ENCODE peak calls at places on chromosomes 7 and 10, in five cellular contexts. N is hepatocyte, U is body of pancreas, Y is HCT116, T is mucosa of descending colon. D is an unnamed sample.

GRCh38 chr7:134547738-134548054 is 1.2 kb upstream of the AKR1B15 start:
- DNase-seq in N (peak; percentile 85), U (peak; percentile 71), Y (no peak), T (peak; percentile 73), D (peak; percentile 30)

GRCh38 chr10:14574291-14574690 is 200.4 kb downstream of the FAM107B start:
- DNase-seq in N (no peak), U (no peak), Y (no peak), T (no peak), D (no peak)

GRCh38 chr7:89839329-89839728 is 314.9 kb upstream of the STEAP1 start:
- DNase-seq in N (no peak), U (no peak), Y (no peak), T (no peak), D (no peak)

GRCh38 chr10:116742367-116743265 is at the start of gene HSPA12A:
- DNase-seq in N (peak; percentile 92), U (peak; percentile 81), Y (peak; percentile 50), T (peak; percentile 90), D (no peak)

GRCh38 chr7:115864082-115864481 is 166.5 kb downstream of the TFEC start:
- DNase-seq in N (no peak), U (no peak), Y (no peak), T (no peak), D (no peak)

GRCh38 chr7:28725911-28726310 is 232.2 kb downstream of the TRIL start:
- DNase-seq in N (no peak), U (no peak), Y (no peak), T (no peak), D (no peak)

GRCh38 chr7:70028620-70029019 is 430.3 kb downstream of the AUTS2 start:
- DNase-seq in N (no peak), U (no peak), Y (no peak), T (no peak), D (no peak)

GRCh38 chr10:73110345-73110849 is at the start of gene NUDT13:
- DNase-seq in N (peak; percentile 83), U (peak; percentile 72), Y (peak; percentile 42), T (peak; percentile 51), D (no peak)

GRCh38 chr7:102165136-102165535 is 121.5 kb upstream of the SH2B2 start:
- DNase-seq in N (no peak), U (no peak), Y (no peak), T (no peak), D (no peak)

GRCh38 chr10:120580651-120581259 is 123.7 kb downstream of the PLPP4 start:
- DNase-seq in N (peak; percentile 78), U (no peak), Y (no peak), T (no peak), D (no peak)

GRCh38 chr10:100362570-100363496 is 15.8 kb downstream of the SCD start:
- DNase-seq in N (no peak), U (no peak), Y (no peak), T (no peak), D (no peak)

GRCh38 chr10:104297697-104298660 is 29.0 kb downstream of the GSTO2 start:
- DNase-seq in N (no peak), U (no peak), Y (no peak), T (no peak), D (no peak)

GRCh38 chr10:111999205-111999914 is 184.2 kb downstream of the GPAM start:
- DNase-seq in N (no peak), U (no peak), Y (no peak), T (no peak), D (no peak)

GRCh38 chr7:23334482-23335056 is 35.4 kb downstream of the MALSU1 start:
- DNase-seq in N (peak; percentile 72), U (peak; percentile 56), Y (peak; percentile 91), T (no peak), D (peak; percentile 39)

GRCh38 chr7:91941450-91941849 is 788 bp downstream of the AKAP9 start:
- DNase-seq in N (peak; percentile 37), U (peak; percentile 56), Y (no peak), T (peak; percentile 46), D (no peak)

GRCh38 chr7:1339611-1340010 is 106.9 kb downstream of the UNCX start:
- DNase-seq in N (no peak), U (no peak), Y (no peak), T (no peak), D (no peak)

DNA sequence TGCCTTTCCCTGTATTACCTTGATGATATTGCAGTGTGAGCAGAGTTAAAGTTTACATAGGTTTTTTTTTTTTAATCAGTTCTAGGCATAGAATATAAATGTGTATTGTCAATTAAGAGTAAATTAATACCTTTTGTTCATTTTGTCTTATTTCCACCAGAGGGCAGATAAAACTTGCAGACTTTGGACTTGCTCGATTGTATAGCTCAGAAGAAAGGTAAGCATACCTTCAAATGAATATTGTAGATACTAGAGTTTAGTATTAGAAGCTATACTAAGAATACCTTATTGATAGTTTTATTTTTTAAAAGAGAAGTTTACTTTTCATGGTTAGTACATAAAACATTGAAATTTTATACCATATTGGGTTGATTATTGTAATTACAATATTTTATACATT is 86.8 kb downstream of the MPLKIP start:
- DNase-seq in N (no peak), U (no peak), Y (no peak), T (no peak), D (no peak)
- TF ChIP-seq CTCF in N (peak; percentile 34), U (peak; percentile 34), Y (peak; percentile 22), T (no peak), D (no peak)

GRCh38 chr7:143351060-143351459 is 11.5 kb downstream of the FAM131B start:
- DNase-seq in N (no peak), U (no peak), Y (no peak), T (no peak), D (no peak)
- TF ChIP-seq CTCF in N (no peak), U (no peak), Y (no peak), T (no peak), D (no peak)

GRCh38 chr10:235921-236320 is 100.7 kb downstream of the ZMYND11 start:
- DNase-seq in N (no peak), U (no peak), Y (no peak), T (no peak), D (no peak)

GRCh38 chr10:241451-241850 is 106.2 kb downstream of the ZMYND11 start:
- DNase-seq in N (no peak), U (no peak), Y (no peak), T (no peak), D (no peak)

GRCh38 chr10:244227-244626 is 109.0 kb downstream of the ZMYND11 start:
- DNase-seq in N (no peak), U (no peak), Y (no peak), T (no peak), D (no peak)

GRCh38 chr10:234708-235406 is 99.6 kb downstream of the ZMYND11 start:
- DNase-seq in N (no peak), U (no peak), Y (no peak), T (no peak), D (no peak)

GRCh38 chr10:239109-239508 is 103.9 kb downstream of the ZMYND11 start:
- DNase-seq in N (no peak), U (no peak), Y (no peak), T (no peak), D (no peak)
- TF ChIP-seq CTCF in N (no peak), U (no peak), Y (no peak), T (no peak), D (no peak)

DNA sequence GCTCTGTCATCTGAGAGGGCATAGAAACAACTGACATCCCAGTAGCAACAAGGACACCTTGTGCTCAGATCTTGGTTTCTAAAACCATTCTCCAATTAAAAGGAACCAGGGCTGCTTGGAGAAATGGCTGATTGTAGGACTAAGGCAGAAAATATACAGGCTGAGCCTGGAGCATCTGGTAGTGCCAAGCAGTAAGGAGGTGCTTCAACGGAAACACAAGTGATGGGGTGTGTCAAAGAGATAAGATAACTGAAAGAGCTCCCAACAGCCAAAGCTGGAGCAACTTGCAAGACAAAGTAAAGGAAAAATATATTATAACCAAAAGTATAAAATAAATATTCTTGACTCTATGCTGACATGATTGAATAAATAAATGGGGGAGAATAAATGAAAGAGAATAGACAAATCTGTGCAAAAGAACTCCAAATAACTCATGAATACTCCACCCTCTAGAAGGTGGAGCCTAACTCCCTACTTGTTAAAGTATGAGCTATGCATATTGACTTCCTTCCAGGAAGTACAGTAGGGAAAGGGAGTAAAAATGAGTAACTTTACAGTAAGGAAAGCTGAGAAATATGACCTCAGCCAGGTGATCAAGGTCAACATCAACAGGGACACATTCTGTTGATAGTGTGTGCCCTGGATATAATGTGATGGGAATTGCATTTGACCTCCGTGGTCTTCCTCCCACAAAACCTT is 162.4 kb downstream of the NOC3L start:
- DNase-seq in N (no peak), U (no peak), Y (no peak), T (no peak), D (no peak)
- TF ChIP-seq CTCF in N (no peak), U (no peak), Y (no peak), T (no peak), D (no peak)

GRCh38 chr7:128270799-128271411 is 29.8 kb downstream of the LEP start:
- DNase-seq in N (no peak), U (no peak), Y (no peak), T (no peak), D (no peak)
- TF ChIP-seq CTCF in N (no peak), U (no peak), Y (no peak), T (no peak), D (no peak)

GRCh38 chr7:136009488-136010079 is 32.4 kb upstream of the MTPN start:
- DNase-seq in N (peak; percentile 82), U (no peak), Y (peak; percentile 22), T (no peak), D (no peak)
- TF ChIP-seq CTCF in N (peak; percentile 85), U (peak; percentile 78), Y (peak; percentile 75), T (peak; percentile 45), D (peak; percentile 74)

GRCh38 chr7:27143950-27144798 is 693 bp upstream of the HOXA5 start:
- DNase-seq in N (no peak), U (no peak), Y (no peak), T (peak; percentile 55), D (peak; percentile 21)
- TF ChIP-seq CTCF in N (no peak), U (no peak), Y (no peak), T (no peak), D (no peak)